ENCODE peak calls at places on chromosomes 6 and 20, in five cellular contexts. I is stomach, O is spleen, L is H1, J is HCT116. W is an unnamed sample.

GRCh38 chr20:1418335-1418734 is 25.5 kb upstream of the FKBP1A start:
- DNase-seq in L (no peak), J (no peak), I (no peak), O (no peak), W (no peak)

GRCh38 chr6:89662659-89663223 is 24.2 kb upstream of the LYRM2 start:
- DNase-seq in J (no peak), I (no peak), L (no peak), O (no peak), W (no peak)

GRCh38 chr6:46323312-46323965 is 152.7 kb upstream of the ENPP5 start:
- DNase-seq in O (no peak), J (no peak), I (no peak), L (no peak), W (no peak)

GRCh38 chr6:5723905-5724691 is 282.6 kb downstream of the NRN1 start:
- DNase-seq in L (no peak), I (no peak), O (peak), J (no peak), W (peak)

GRCh38 chr6:144597511-144597910 is 312.4 kb downstream of the UTRN start:
- DNase-seq in O (no peak), I (no peak), L (no peak), J (no peak), W (no peak)

GRCh38 chr20:24405810-24406209 is 63.6 kb upstream of the SYNDIG1 start:
- DNase-seq in L (no peak), O (no peak), J (no peak), I (no peak), W (no peak)

GRCh38 chr6:38501931-38502330 is 137.8 kb downstream of the BTBD9 start:
- DNase-seq in L (no peak), O (no peak), J (no peak), I (no peak), W (no peak)

GRCh38 chr6:37665309-37665708 is 32.4 kb downstream of the MDGA1 start:
- DNase-seq in I (peak), L (no peak), J (no peak), O (no peak), W (no peak)

GRCh38 chr6:124223596-124223995 is 419.9 kb downstream of the NKAIN2 start:
- DNase-seq in I (no peak), O (no peak), L (no peak), J (no peak), W (no peak)

GRCh38 chr20:32972181-32973076 is 31.8 kb downstream of the SUN5 start:
- DNase-seq in I (no peak), O (peak), J (no peak), L (peak), W (peak)

GRCh38 chr6:119313937-119314893 is 35.3 kb downstream of the MAN1A1 start:
- DNase-seq in L (no peak), O (no peak), J (no peak), I (no peak), W (no peak)

GRCh38 chr6:38846844-38847243 is 131.7 kb downstream of the DNAH8 start:
- DNase-seq in I (no peak), O (no peak), J (peak), L (no peak), W (no peak)

GRCh38 chr6:42279144-42279781 is 61.6 kb upstream of the MRPS10 start:
- DNase-seq in L (no peak), O (peak), J (no peak), I (no peak), W (no peak)

GRCh38 chr20:51608060-51608459 is 65.5 kb upstream of the NFATC2 start:
- DNase-seq in I (no peak), J (no peak), L (no peak), O (no peak), W (no peak)

GRCh38 chr6:124917769-124918168 is 44.5 kb upstream of the RNF217 start:
- DNase-seq in L (no peak), J (no peak), I (no peak), O (no peak), W (no peak)

GRCh38 chr20:25178563-25179438 is 16.7 kb upstream of the ENTPD6 start:
- DNase-seq in O (no peak), I (peak), J (peak), L (peak), W (no peak)

GRCh38 chr6:144434308-144434990 is 149.3 kb downstream of the UTRN start:
- DNase-seq in I (no peak), L (no peak), O (no peak), J (no peak), W (no peak)

GRCh38 chr6:46949662-46950280 is 28.0 kb upstream of the ADGRF5 start:
- DNase-seq in I (no peak), L (no peak), O (no peak), J (no peak), W (no peak)

GRCh38 chr20:34993941-34994508 is 38.4 kb downstream of the MYH7B start:
- DNase-seq in L (no peak), J (no peak), I (no peak), O (no peak), W (no peak)

GRCh38 chr20:18224968-18225568 is 63.3 kb upstream of the ZNF133 start:
- DNase-seq in L (peak), I (peak), J (peak), O (no peak), W (no peak)

GRCh38 chr6:90186637-90187361 is 109.8 kb downstream of the BACH2 start:
- DNase-seq in L (no peak), J (no peak), O (no peak), I (no peak), W (no peak)

GRCh38 chr20:30506100-30506499 is 751.4 kb upstream of the DEFB115 start:
- DNase-seq in I (no peak), O (no peak), J (no peak), L (peak), W (no peak)

GRCh38 chr6:78701407-78701806 is 165.9 kb upstream of the IRAK1BP1 start:
- DNase-seq in J (no peak), O (no peak), L (no peak), I (no peak), W (no peak)

GRCh38 chr20:40980828-40981310 is 47.8 kb upstream of the TOP1 start:
- DNase-seq in I (no peak), O (no peak), J (no peak), L (peak), W (no peak)

GRCh38 chr20:40982415-40983145 is 46.0 kb upstream of the TOP1 start:
- DNase-seq in L (peak), O (no peak), J (no peak), I (no peak), W (no peak)

GRCh38 chr20:40978761-40979160 is 49.9 kb upstream of the TOP1 start:
- DNase-seq in L (peak), J (no peak), O (no peak), I (no peak), W (no peak)

GRCh38 chr20:40979247-40979646 is 49.4 kb upstream of the TOP1 start:
- DNase-seq in L (peak), J (no peak), I (no peak), O (no peak), W (no peak)

GRCh38 chr20:40980106-40980827 is 48.4 kb upstream of the TOP1 start:
- DNase-seq in L (peak), I (no peak), J (no peak), O (no peak), W (no peak)
- TF ChIP-seq POLR2AphosphoS5 in L (no peak), I (no peak), J (no peak), O (no peak), W (no peak)

GRCh38 chr20:19950042-19950441 is 67.1 kb upstream of the NAA20 start:
- DNase-seq in I (no peak), L (no peak), J (no peak), O (no peak), W (no peak)

GRCh38 chr20:19945732-19946670 is 71.2 kb upstream of the NAA20 start:
- DNase-seq in L (no peak), J (no peak), I (peak), O (no peak), W (no peak)

GRCh38 chr20:19944772-19945459 is 72.2 kb upstream of the NAA20 start:
- DNase-seq in J (no peak), I (no peak), O (no peak), L (no peak), W (no peak)

GRCh38 chr20:19949195-19949867 is 67.8 kb upstream of the NAA20 start:
- DNase-seq in J (no peak), O (no peak), I (no peak), L (no peak), W (no peak)

DNA sequence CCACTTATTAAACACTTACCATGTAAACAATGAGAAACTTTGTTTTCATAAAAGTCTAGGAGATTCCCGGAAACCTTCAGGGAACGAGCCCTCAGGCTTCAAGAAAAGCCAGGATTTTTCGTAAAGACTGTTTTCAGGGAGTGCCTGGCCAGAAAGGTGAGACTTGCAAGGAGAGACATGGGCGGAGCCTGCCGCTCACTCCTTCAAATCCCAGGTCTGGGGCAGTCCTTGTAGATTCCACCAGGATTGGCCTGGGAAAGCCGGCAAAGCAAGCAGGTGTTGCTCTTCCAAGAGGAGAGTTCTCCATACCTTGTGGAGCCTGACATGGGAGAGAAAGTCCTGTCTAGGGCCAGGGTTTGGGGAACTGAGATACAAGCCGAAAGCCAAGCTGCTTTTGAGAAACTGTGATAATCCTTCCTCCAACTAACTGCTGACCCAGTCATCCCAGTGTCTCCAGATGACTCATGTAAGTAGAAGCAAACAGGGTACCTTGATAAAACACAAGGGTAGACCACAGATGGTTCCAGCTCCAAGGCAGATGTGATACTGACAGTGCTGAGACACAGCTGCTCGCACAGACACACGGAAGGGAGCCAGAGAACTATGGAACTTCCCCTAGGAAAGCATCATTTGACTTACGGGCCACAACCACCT is 69.4 kb upstream of the NAA20 start:
- DNase-seq in J (no peak), I (peak), L (no peak), O (no peak), W (peak)
- TF ChIP-seq POLR2AphosphoS5 in J (no peak), I (no peak), L (no peak), O (no peak), W (peak)

DNA sequence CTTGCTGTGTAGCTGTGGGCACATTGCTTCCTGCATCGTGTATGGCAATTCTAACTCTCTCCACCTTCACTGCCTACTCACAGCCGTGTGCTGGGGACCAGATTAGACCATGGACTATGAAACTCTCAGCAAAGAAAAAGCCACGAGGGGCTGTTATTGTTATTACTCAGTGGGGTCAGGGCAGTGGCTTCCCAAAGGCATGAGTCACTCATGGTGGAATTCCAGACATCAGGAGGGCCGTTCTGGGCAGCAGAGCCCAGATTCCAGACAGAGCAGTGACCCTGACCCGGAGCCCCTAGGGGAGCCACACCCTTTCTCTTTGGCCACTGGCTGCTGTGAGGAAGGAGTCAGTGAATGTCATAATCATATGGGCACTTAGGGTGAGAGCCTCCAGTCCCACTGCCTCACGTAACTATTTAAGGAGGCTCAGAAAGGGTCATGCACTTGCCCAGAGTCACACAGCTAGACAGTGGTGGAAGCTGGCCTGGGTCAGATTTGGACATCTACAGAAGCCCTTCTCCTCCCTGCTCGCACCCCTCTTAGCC is 22.2 kb upstream of the CCN5 start:
- DNase-seq in O (no peak), L (no peak), J (peak), I (peak), W (no peak)
- TF ChIP-seq POLR2AphosphoS5 in O (no peak), L (no peak), J (peak), I (no peak), W (no peak)

GRCh38 chr6:57257911-57258541 is 35.9 kb upstream of the RAB23 start:
- DNase-seq in L (no peak), I (no peak), O (no peak), J (no peak), W (no peak)
- TF ChIP-seq POLR2AphosphoS5 in L (no peak), I (peak), O (no peak), J (no peak), W (no peak)

GRCh38 chr6:151004415-151005024 is 139.0 kb downstream of the MTHFD1L start:
- DNase-seq in J (no peak), I (no peak), L (no peak), O (no peak), W (no peak)
- TF ChIP-seq POLR2AphosphoS5 in J (no peak), I (no peak), L (no peak), O (no peak), W (no peak)

GRCh38 chr20:58993332-58994248 is 12.5 kb downstream of the NELFCD start:
- DNase-seq in O (peak), L (no peak), I (no peak), J (no peak), W (no peak)
- TF ChIP-seq POLR2AphosphoS5 in O (peak), L (no peak), I (no peak), J (no peak), W (peak)